ENCODE peak calls at places on chromosomes 11 and 22, in seven cellular contexts. One of them, this sample, is unnamed.

GRCh38 chr22:46104170-46104880 is 46.0 kb upstream of the PPARA start:
- DNase-seq in uterus: no peak
- DNase-seq in stimulated activated CD4-positive, alpha-beta T cell treated with anti-CD3 and anti-CD28 coated beads, Interleukin-15, amount 100 ng/mL, for 24 hours: no peak
- DNase-seq in NCI-H226: no peak
- DNase-seq in astrocyte of the spinal cord: no peak
- DNase-seq in NAMALWA: no peak
- DNase-seq in occipital lobe: no peak
- DNase-seq in this sample: no peak

GRCh38 chr22:32862936-32863661 is 61.6 kb downstream of the TIMP3 start:
- DNase-seq in uterus: no peak
- DNase-seq in stimulated activated CD4-positive, alpha-beta T cell treated with anti-CD3 and anti-CD28 coated beads, Interleukin-15, amount 100 ng/mL, for 24 hours: no peak
- DNase-seq in NCI-H226: no peak
- DNase-seq in astrocyte of the spinal cord: no peak
- DNase-seq in NAMALWA: no peak
- DNase-seq in occipital lobe: no peak
- DNase-seq in this sample: no peak

GRCh38 chr11:20337526-20338154 is 25.9 kb upstream of the HTATIP2 start:
- DNase-seq in uterus: no peak
- DNase-seq in stimulated activated CD4-positive, alpha-beta T cell treated with anti-CD3 and anti-CD28 coated beads, Interleukin-15, amount 100 ng/mL, for 24 hours: no peak
- DNase-seq in NCI-H226: no peak
- DNase-seq in astrocyte of the spinal cord: peak
- DNase-seq in NAMALWA: peak
- DNase-seq in occipital lobe: no peak
- DNase-seq in this sample: peak

GRCh38 chr22:40040927-40041326 is 46.2 kb downstream of the FAM83F start:
- DNase-seq in uterus: peak
- DNase-seq in stimulated activated CD4-positive, alpha-beta T cell treated with anti-CD3 and anti-CD28 coated beads, Interleukin-15, amount 100 ng/mL, for 24 hours: no peak
- DNase-seq in NCI-H226: no peak
- DNase-seq in astrocyte of the spinal cord: peak
- DNase-seq in NAMALWA: no peak
- DNase-seq in occipital lobe: peak
- DNase-seq in this sample: no peak

GRCh38 chr11:75028321-75029097 is 39.8 kb downstream of the NEU3 start:
- DNase-seq in uterus: no peak
- DNase-seq in stimulated activated CD4-positive, alpha-beta T cell treated with anti-CD3 and anti-CD28 coated beads, Interleukin-15, amount 100 ng/mL, for 24 hours: no peak
- DNase-seq in NCI-H226: no peak
- DNase-seq in astrocyte of the spinal cord: no peak
- DNase-seq in NAMALWA: no peak
- DNase-seq in occipital lobe: no peak
- DNase-seq in this sample: no peak

GRCh38 chr22:33405194-33405593 is 347.0 kb upstream of the SYN3 start:
- DNase-seq in uterus: no peak
- DNase-seq in stimulated activated CD4-positive, alpha-beta T cell treated with anti-CD3 and anti-CD28 coated beads, Interleukin-15, amount 100 ng/mL, for 24 hours: no peak
- DNase-seq in NCI-H226: no peak
- DNase-seq in astrocyte of the spinal cord: no peak
- DNase-seq in NAMALWA: no peak
- DNase-seq in occipital lobe: no peak
- DNase-seq in this sample: no peak

GRCh38 chr11:709109-709997 is 3.3 kb downstream of the EPS8L2 start:
- DNase-seq in uterus: no peak
- DNase-seq in stimulated activated CD4-positive, alpha-beta T cell treated with anti-CD3 and anti-CD28 coated beads, Interleukin-15, amount 100 ng/mL, for 24 hours: no peak
- DNase-seq in NCI-H226: no peak
- DNase-seq in astrocyte of the spinal cord: no peak
- DNase-seq in NAMALWA: no peak
- DNase-seq in occipital lobe: no peak
- DNase-seq in this sample: no peak

GRCh38 chr11:128388182-128388815 is 199.1 kb downstream of the ETS1 start:
- DNase-seq in uterus: no peak
- DNase-seq in stimulated activated CD4-positive, alpha-beta T cell treated with anti-CD3 and anti-CD28 coated beads, Interleukin-15, amount 100 ng/mL, for 24 hours: no peak
- DNase-seq in NCI-H226: no peak
- DNase-seq in astrocyte of the spinal cord: no peak
- DNase-seq in NAMALWA: no peak
- DNase-seq in occipital lobe: no peak
- DNase-seq in this sample: no peak

GRCh38 chr11:74182635-74183034 is 11.5 kb downstream of the PPME1 start:
- DNase-seq in uterus: no peak
- DNase-seq in stimulated activated CD4-positive, alpha-beta T cell treated with anti-CD3 and anti-CD28 coated beads, Interleukin-15, amount 100 ng/mL, for 24 hours: no peak
- DNase-seq in NCI-H226: peak
- DNase-seq in astrocyte of the spinal cord: no peak
- DNase-seq in NAMALWA: no peak
- DNase-seq in occipital lobe: no peak
- DNase-seq in this sample: no peak

GRCh38 chr11:109512680-109513079 is 90.7 kb downstream of the C11orf87 start:
- DNase-seq in uterus: no peak
- DNase-seq in stimulated activated CD4-positive, alpha-beta T cell treated with anti-CD3 and anti-CD28 coated beads, Interleukin-15, amount 100 ng/mL, for 24 hours: no peak
- DNase-seq in NCI-H226: no peak
- DNase-seq in astrocyte of the spinal cord: no peak
- DNase-seq in NAMALWA: no peak
- DNase-seq in occipital lobe: no peak
- DNase-seq in this sample: no peak

GRCh38 chr22:36772451-36772850 is 3.5 kb downstream of the IFT27 start:
- DNase-seq in uterus: no peak
- DNase-seq in stimulated activated CD4-positive, alpha-beta T cell treated with anti-CD3 and anti-CD28 coated beads, Interleukin-15, amount 100 ng/mL, for 24 hours: no peak
- DNase-seq in NCI-H226: no peak
- DNase-seq in astrocyte of the spinal cord: no peak
- DNase-seq in NAMALWA: no peak
- DNase-seq in occipital lobe: no peak
- DNase-seq in this sample: no peak

GRCh38 chr22:35883028-35883620 is 145.5 kb downstream of the RBFOX2 start:
- DNase-seq in uterus: no peak
- DNase-seq in stimulated activated CD4-positive, alpha-beta T cell treated with anti-CD3 and anti-CD28 coated beads, Interleukin-15, amount 100 ng/mL, for 24 hours: no peak
- DNase-seq in NCI-H226: peak
- DNase-seq in astrocyte of the spinal cord: peak
- DNase-seq in NAMALWA: no peak
- DNase-seq in occipital lobe: no peak
- DNase-seq in this sample: peak

GRCh38 chr22:22871536-22872278 is 15.9 kb upstream of the IGLL5 start:
- DNase-seq in uterus: no peak
- DNase-seq in stimulated activated CD4-positive, alpha-beta T cell treated with anti-CD3 and anti-CD28 coated beads, Interleukin-15, amount 100 ng/mL, for 24 hours: no peak
- DNase-seq in NCI-H226: no peak
- DNase-seq in astrocyte of the spinal cord: no peak
- DNase-seq in NAMALWA: no peak
- DNase-seq in occipital lobe: no peak
- DNase-seq in this sample: no peak

GRCh38 chr11:33635161-33635560 is 65.5 kb downstream of the C11orf91 start:
- DNase-seq in uterus: peak
- DNase-seq in stimulated activated CD4-positive, alpha-beta T cell treated with anti-CD3 and anti-CD28 coated beads, Interleukin-15, amount 100 ng/mL, for 24 hours: no peak
- DNase-seq in NCI-H226: peak
- DNase-seq in astrocyte of the spinal cord: no peak
- DNase-seq in NAMALWA: no peak
- DNase-seq in occipital lobe: peak
- DNase-seq in this sample: no peak

GRCh38 chr22:19430890-19431541 is 517 bp downstream of the HIRA start:
- DNase-seq in uterus: peak
- DNase-seq in stimulated activated CD4-positive, alpha-beta T cell treated with anti-CD3 and anti-CD28 coated beads, Interleukin-15, amount 100 ng/mL, for 24 hours: peak
- DNase-seq in NCI-H226: no peak
- DNase-seq in astrocyte of the spinal cord: peak
- DNase-seq in NAMALWA: peak
- DNase-seq in occipital lobe: no peak
- DNase-seq in this sample: peak

GRCh38 chr11:35334385-35335090 is 84.8 kb downstream of the SLC1A2 start:
- DNase-seq in uterus: no peak
- DNase-seq in stimulated activated CD4-positive, alpha-beta T cell treated with anti-CD3 and anti-CD28 coated beads, Interleukin-15, amount 100 ng/mL, for 24 hours: no peak
- DNase-seq in NCI-H226: no peak
- DNase-seq in astrocyte of the spinal cord: no peak
- DNase-seq in NAMALWA: no peak
- DNase-seq in occipital lobe: no peak
- DNase-seq in this sample: peak

GRCh38 chr22:36406721-36407120 is 19.0 kb upstream of the MYH9 start:
- DNase-seq in uterus: no peak
- DNase-seq in stimulated activated CD4-positive, alpha-beta T cell treated with anti-CD3 and anti-CD28 coated beads, Interleukin-15, amount 100 ng/mL, for 24 hours: no peak
- DNase-seq in NCI-H226: no peak
- DNase-seq in astrocyte of the spinal cord: no peak
- DNase-seq in NAMALWA: no peak
- DNase-seq in occipital lobe: no peak
- DNase-seq in this sample: no peak

GRCh38 chr11:20041499-20041898 is 118.8 kb downstream of the DBX1 start:
- DNase-seq in uterus: no peak
- DNase-seq in stimulated activated CD4-positive, alpha-beta T cell treated with anti-CD3 and anti-CD28 coated beads, Interleukin-15, amount 100 ng/mL, for 24 hours: no peak
- DNase-seq in NCI-H226: no peak
- DNase-seq in astrocyte of the spinal cord: no peak
- DNase-seq in NAMALWA: no peak
- DNase-seq in occipital lobe: no peak
- DNase-seq in this sample: no peak

GRCh38 chr22:44365196-44365802 is 52.5 kb upstream of the SHISAL1 start:
- DNase-seq in uterus: no peak
- DNase-seq in stimulated activated CD4-positive, alpha-beta T cell treated with anti-CD3 and anti-CD28 coated beads, Interleukin-15, amount 100 ng/mL, for 24 hours: no peak
- DNase-seq in NCI-H226: no peak
- DNase-seq in astrocyte of the spinal cord: no peak
- DNase-seq in NAMALWA: no peak
- DNase-seq in occipital lobe: no peak
- DNase-seq in this sample: no peak

GRCh38 chr11:46890665-46891064 is 27.7 kb downstream of the LRP4 start:
- DNase-seq in uterus: no peak
- DNase-seq in stimulated activated CD4-positive, alpha-beta T cell treated with anti-CD3 and anti-CD28 coated beads, Interleukin-15, amount 100 ng/mL, for 24 hours: no peak
- DNase-seq in NCI-H226: no peak
- DNase-seq in astrocyte of the spinal cord: peak
- DNase-seq in NAMALWA: no peak
- DNase-seq in occipital lobe: no peak
- DNase-seq in this sample: no peak

GRCh38 chr22:40635940-40636379 is 559 bp downstream of the MRTFA start:
- DNase-seq in uterus: peak
- DNase-seq in stimulated activated CD4-positive, alpha-beta T cell treated with anti-CD3 and anti-CD28 coated beads, Interleukin-15, amount 100 ng/mL, for 24 hours: no peak
- DNase-seq in NCI-H226: no peak
- DNase-seq in astrocyte of the spinal cord: no peak
- DNase-seq in NAMALWA: peak
- DNase-seq in occipital lobe: no peak
- DNase-seq in this sample: peak

GRCh38 chr11:45857834-45858492 is 10.7 kb downstream of the CRY2 start:
- DNase-seq in uterus: peak
- DNase-seq in stimulated activated CD4-positive, alpha-beta T cell treated with anti-CD3 and anti-CD28 coated beads, Interleukin-15, amount 100 ng/mL, for 24 hours: no peak
- DNase-seq in NCI-H226: peak
- DNase-seq in astrocyte of the spinal cord: peak
- DNase-seq in NAMALWA: no peak
- DNase-seq in occipital lobe: no peak
- DNase-seq in this sample: no peak

GRCh38 chr11:79363261-79363660 is 77.6 kb downstream of the TENM4 start:
- DNase-seq in uterus: no peak
- DNase-seq in stimulated activated CD4-positive, alpha-beta T cell treated with anti-CD3 and anti-CD28 coated beads, Interleukin-15, amount 100 ng/mL, for 24 hours: no peak
- DNase-seq in NCI-H226: peak
- DNase-seq in astrocyte of the spinal cord: no peak
- DNase-seq in NAMALWA: no peak
- DNase-seq in occipital lobe: no peak
- DNase-seq in this sample: no peak

This sample was measured in OCI-LY7.